ENCODE peak calls at places on chromosomes 7 and 10, in five cellular contexts. Z is smooth muscle cell of the brain vasculature; W is activated CD4-positive, alpha-beta T cell treated with anti-CD3 and anti-CD28 coated beads, Interleukin-2, amount 50 U/mL, for 1 hour; N is MM.1S; G is uterus. H is an unnamed sample.

GRCh38 chr10:48518926-48519730 is 85.7 kb downstream of the ARHGAP22 start:
- DNase-seq in N (no peak), Z (no peak), W (no peak), G (no peak), H (no peak)

GRCh38 chr10:71090330-71090729 is 122.0 kb upstream of the UNC5B start:
- DNase-seq in Z (no peak), G (no peak), W (no peak), N (no peak), H (no peak)

GRCh38 chr7:3300221-3300650 is 816 bp upstream of the SDK1 start:
- DNase-seq in G (peak), Z (no peak), W (no peak), N (no peak), H (no peak)

GRCh38 chr7:145152589-145152988 is 316.7 kb upstream of the TPK1 start:
- DNase-seq in W (no peak), G (no peak), N (no peak), Z (no peak), H (no peak)

GRCh38 chr10:60148266-60148840 is 241.3 kb downstream of the ANK3 start:
- DNase-seq in Z (peak), G (no peak), N (no peak), W (no peak), H (no peak)

GRCh38 chr10:14879055-14879800 is 562 bp downstream of the SUV39H2 start:
- DNase-seq in G (no peak), W (peak), Z (no peak), N (peak), H (no peak)

GRCh38 chr7:141073641-141074161 is at the start of gene TMEM178B:
- DNase-seq in Z (no peak), W (no peak), G (no peak), N (peak), H (no peak)

GRCh38 chr7:104127204-104127603 is 80.6 kb downstream of the ORC5 start:
- DNase-seq in G (no peak), Z (no peak), N (no peak), W (no peak), H (no peak)

GRCh38 chr10:101291254-101292193 is 62.3 kb upstream of the LBX1 start:
- DNase-seq in N (peak), W (peak), Z (no peak), G (peak), H (no peak)

GRCh38 chr10:97336942-97337719 is 2.6 kb upstream of the FRAT2 start:
- DNase-seq in W (no peak), N (no peak), Z (no peak), G (no peak), H (no peak)

GRCh38 chr10:114550756-114551290 is 107.3 kb downstream of the ABLIM1 start:
- DNase-seq in G (no peak), N (peak), W (no peak), Z (no peak), H (no peak)

GRCh38 chr7:21524680-21525079 is 18.2 kb upstream of the DNAH11 start:
- DNase-seq in W (no peak), N (no peak), Z (no peak), G (no peak), H (no peak)

GRCh38 chr10:122551450-122551849 is 9.1 kb upstream of the DMBT1 start:
- DNase-seq in W (peak), Z (no peak), N (no peak), G (no peak), H (no peak)

GRCh38 chr7:103573479-103574058 is 127.6 kb upstream of the SLC26A5 start:
- DNase-seq in N (peak), G (no peak), W (no peak), Z (peak), H (peak)

GRCh38 chr7:7178081-7178480 is 4.3 kb upstream of the C1GALT1 start:
- DNase-seq in W (no peak), Z (no peak), G (no peak), N (no peak), H (no peak)

GRCh38 chr7:25260862-25261454 is 32.7 kb upstream of the NPVF start:
- DNase-seq in Z (no peak), W (no peak), G (no peak), N (peak), H (no peak)

GRCh38 chr10:6493521-6494451 is 86.3 kb downstream of the PRKCQ start:
- DNase-seq in N (no peak), Z (no peak), W (no peak), G (no peak), H (no peak)

H was measured in Panc1.